ENCODE peak calls at places on chromosomes 1 and 21, in eight cellular contexts. Z, D, R, Y, I, U, V and M are unnamed samples.

GRCh38 chr1:170340259-170340658 is 191.7 kb upstream of the GORAB start:
- DNase-seq in Z (no peak), D (no peak), I (no peak), U (no peak), R (no peak), Y (no peak), V (no peak), M (no peak)

GRCh38 chr1:37752583-37753471 is 12.1 kb downstream of the EPHA10 start:
- DNase-seq in Z (peak; percentile 41), Y (no peak), D (peak; percentile 53), V (peak; percentile 30), U (peak; percentile 33), R (no peak), I (peak; percentile 10), M (no peak)

GRCh38 chr1:203308205-203309114 is 3.1 kb downstream of the BTG2 start:
- DNase-seq in R (no peak), Y (no peak), Z (no peak), V (no peak), D (no peak), U (no peak), I (no peak), M (no peak)

GRCh38 chr1:160625725-160626498 is 20.9 kb downstream of the SLAMF1 start:
- DNase-seq in U (no peak), R (no peak), V (no peak), Y (no peak), Z (no peak), D (no peak), I (no peak), M (no peak)

GRCh38 chr1:83882906-83883305 is 116.0 kb downstream of the TTLL7 start:
- DNase-seq in D (peak; percentile 48), U (no peak), Z (peak; percentile 42), I (peak; percentile 36), Y (no peak), R (no peak), V (no peak), M (peak; percentile 52)

GRCh38 chr1:53295746-53296722 is 31.8 kb downstream of the LRP8 start:
- DNase-seq in Z (no peak), U (peak; percentile 32), I (no peak), D (peak; percentile 33), R (no peak), V (no peak), Y (no peak), M (no peak)

GRCh38 chr1:14826172-14826636 is 227.7 kb downstream of the KAZN start:
- DNase-seq in I (peak; percentile 33), U (no peak), Z (no peak), D (peak; percentile 84), Y (no peak), R (no peak), V (peak; percentile 92), M (peak; percentile 18)

GRCh38 chr1:44472614-44473262 is 67.7 kb downstream of the RNF220 start:
- DNase-seq in D (peak; percentile 22), U (no peak), R (no peak), V (no peak), Y (no peak), I (no peak), Z (no peak), M (no peak)

GRCh38 chr21:45533731-45534571 is 8.3 kb downstream of the SLC19A1 start:
- DNase-seq in V (no peak), U (no peak), R (no peak), Y (no peak), Z (no peak), D (no peak), I (no peak), M (no peak)

GRCh38 chr1:227895828-227896685 is 51.7 kb downstream of the WNT9A start:
- DNase-seq in V (peak; percentile 67), U (peak; percentile 45), D (no peak), I (no peak), Z (no peak), R (no peak), Y (peak; percentile 17), M (no peak)

GRCh38 chr21:37412603-37413360 is 46.2 kb downstream of the DYRK1A start:
- DNase-seq in Z (no peak), D (peak; percentile 61), V (peak; percentile 84), R (no peak), U (no peak), I (peak; percentile 60), Y (no peak), M (peak; percentile 51)

GRCh38 chr21:28699591-28700259 is 293.0 kb downstream of the LTN1 start:
- DNase-seq in Z (no peak), I (peak; percentile 40), U (no peak), V (peak; percentile 15), Y (no peak), R (no peak), D (peak; percentile 21), M (no peak)

GRCh38 chr1:46401964-46402626 is 8.0 kb downstream of the FAAH start:
- DNase-seq in U (no peak), Z (peak; percentile 7), V (peak; percentile 92), R (no peak), D (peak; percentile 93), I (peak; percentile 88), Y (peak; percentile 62), M (peak; percentile 79)

GRCh38 chr1:230122361-230123279 is 55.6 kb downstream of the GALNT2 start:
- DNase-seq in Z (no peak), U (no peak), D (no peak), V (no peak), R (no peak), Y (no peak), I (no peak), M (no peak)

GRCh38 chr1:77658271-77658670 is 24.2 kb downstream of the ZZZ3 start:
- DNase-seq in R (no peak), D (no peak), I (no peak), V (no peak), U (no peak), Z (no peak), Y (no peak), M (no peak)

GRCh38 chr1:203126151-203126865 is 1.2 kb upstream of the ADORA1 start:
- DNase-seq in Z (no peak), I (no peak), R (no peak), Y (no peak), D (peak; percentile 59), V (peak; percentile 63), U (no peak), M (peak; percentile 17)

GRCh38 chr1:231419147-231419546 is 2.9 kb downstream of the EGLN1 start:
- DNase-seq in R (no peak), U (no peak), I (no peak), D (no peak), Y (no peak), Z (no peak), V (no peak), M (no peak)

GRCh38 chr1:43373034-43373940 is 5.5 kb upstream of the ELOVL1 start:
- DNase-seq in Z (no peak), R (no peak), I (peak; percentile 87), D (peak; percentile 82), Y (no peak), U (no peak), V (peak; percentile 63), M (peak; percentile 72)

GRCh38 chr1:171901245-171901644 is 59.9 kb downstream of the DNM3 start:
- DNase-seq in R (no peak), D (no peak), U (no peak), Y (no peak), Z (no peak), I (no peak), V (no peak), M (no peak)

GRCh38 chr1:29876441-29876840 is 640.1 kb downstream of the PTPRU start:
- DNase-seq in I (no peak), V (no peak), R (no peak), Z (no peak), U (no peak), Y (no peak), D (no peak), M (no peak)

GRCh38 chr1:111032295-111032897 is 68.7 kb upstream of the LRIF1 start:
- DNase-seq in I (no peak), Y (no peak), R (no peak), U (peak; percentile 25), Z (peak; percentile 15), D (peak; percentile 23), V (peak; percentile 78), M (peak; percentile 34)

GRCh38 chr1:15991427-15992186 is 12.4 kb upstream of the SRARP start:
- DNase-seq in U (no peak), Z (no peak), V (no peak), D (no peak), R (no peak), Y (no peak), I (no peak), M (no peak)

GRCh38 chr1:87814573-87814972 is 485.9 kb downstream of the LMO4 start:
- DNase-seq in Y (no peak), D (no peak), V (no peak), I (no peak), Z (no peak), R (no peak), U (no peak), M (no peak)

GRCh38 chr1:199205740-199206139 is 566.9 kb downstream of the PTPRC start:
- DNase-seq in I (peak; percentile 6), V (no peak), R (no peak), Z (no peak), U (no peak), D (no peak), Y (no peak), M (no peak)

GRCh38 chr1:6991271-6991670 is 206.0 kb downstream of the CAMTA1 start:
- DNase-seq in I (peak; percentile 41), U (no peak), V (peak; percentile 24), Z (no peak), Y (no peak), D (peak; percentile 57), R (no peak), M (peak; percentile 79)

GRCh38 chr1:200153277-200154055 is 126.0 kb downstream of the NR5A2 start:
- DNase-seq in D (no peak), I (no peak), Y (no peak), V (no peak), U (no peak), R (no peak), Z (no peak), M (no peak)

GRCh38 chr21:33901421-33902288 is 13.9 kb downstream of the ATP5PO start:
- DNase-seq in I (peak; percentile 56), V (peak; percentile 70), Z (peak; percentile 48), R (no peak), U (peak; percentile 43), D (peak; percentile 55), Y (no peak), M (peak; percentile 59)

GRCh38 chr1:59214764-59215208 is 82.1 kb upstream of the FGGY start:
- DNase-seq in Y (no peak), R (no peak), U (no peak), D (no peak), V (peak; percentile 44), I (no peak), Z (peak; percentile 31), M (no peak)

GRCh38 chr21:36690637-36691538 is 8.0 kb upstream of the SIM2 start:
- DNase-seq in I (no peak), R (no peak), V (no peak), Y (no peak), U (no peak), D (no peak), Z (no peak), M (no peak)

GRCh38 chr1:177309884-177310283 is 139.1 kb downstream of the BRINP2 start:
- DNase-seq in V (no peak), R (no peak), I (no peak), U (no peak), Z (no peak), Y (no peak), D (no peak), M (no peak)